ENCODE peak calls at places on chromosomes 4 and X, in ten cellular contexts. One of them, this sample, is unnamed.

GRCh38 chr4:60934896-60935295 is 265.2 kb upstream of the ADGRL3 start:
- DNase-seq in Peyer's patch: no peak
- DNase-seq in astrocyte of the cerebellum: no peak
- DNase-seq in endothelial cell: no peak
- DNase-seq in heart left ventricle: no peak
- DNase-seq in fibroblast of pulmonary artery: no peak
- DNase-seq in cardiac muscle cell: no peak
- DNase-seq in AG10803: no peak
- DNase-seq in fibroblast of the aortic adventitia: no peak
- DNase-seq in dorsolateral prefrontal cortex: no peak
- DNase-seq in this sample: no peak

GRCh38 chr4:101597204-101597603 is 193.3 kb upstream of the BANK1 start:
- DNase-seq in fibroblast of pulmonary artery: no peak
- DNase-seq in fibroblast of the aortic adventitia: no peak
- DNase-seq in astrocyte of the cerebellum: no peak
- DNase-seq in AG10803: no peak
- DNase-seq in dorsolateral prefrontal cortex: no peak
- DNase-seq in heart left ventricle: no peak
- DNase-seq in Peyer's patch: no peak
- DNase-seq in endothelial cell: no peak
- DNase-seq in cardiac muscle cell: no peak
- DNase-seq in this sample: no peak

GRCh38 chr4:147096667-147097604 is 151.3 kb upstream of the TTC29 start:
- DNase-seq in endothelial cell: no peak
- DNase-seq in heart left ventricle: no peak
- DNase-seq in astrocyte of the cerebellum: peak; percentile 54
- DNase-seq in fibroblast of pulmonary artery: peak; percentile 84
- DNase-seq in cardiac muscle cell: peak; percentile 82
- DNase-seq in fibroblast of the aortic adventitia: peak; percentile 80
- DNase-seq in AG10803: peak; percentile 77
- DNase-seq in dorsolateral prefrontal cortex: no peak
- DNase-seq in Peyer's patch: no peak
- DNase-seq in this sample: no peak

GRCh38 chr4:177964061-177964460 is 521.8 kb upstream of the AGA start:
- DNase-seq in fibroblast of pulmonary artery: no peak
- DNase-seq in Peyer's patch: no peak
- DNase-seq in cardiac muscle cell: no peak
- DNase-seq in fibroblast of the aortic adventitia: no peak
- DNase-seq in AG10803: no peak
- DNase-seq in astrocyte of the cerebellum: no peak
- DNase-seq in dorsolateral prefrontal cortex: no peak
- DNase-seq in endothelial cell: no peak
- DNase-seq in heart left ventricle: no peak
- DNase-seq in this sample: no peak

GRCh38 chrX:45449982-45450381 is 249.3 kb upstream of the DIPK2B start:
- DNase-seq in endothelial cell: no peak
- DNase-seq in cardiac muscle cell: peak; percentile 47
- DNase-seq in astrocyte of the cerebellum: peak; percentile 19
- DNase-seq in fibroblast of pulmonary artery: peak; percentile 31
- DNase-seq in heart left ventricle: no peak
- DNase-seq in Peyer's patch: no peak
- DNase-seq in fibroblast of the aortic adventitia: peak; percentile 51
- DNase-seq in dorsolateral prefrontal cortex: no peak
- DNase-seq in AG10803: peak; percentile 40
- DNase-seq in this sample: no peak

GRCh38 chrX:48698306-48698705 is 1.8 kb downstream of the SUV39H1 start:
- DNase-seq in heart left ventricle: no peak
- DNase-seq in AG10803: no peak
- DNase-seq in endothelial cell: no peak
- DNase-seq in Peyer's patch: no peak
- DNase-seq in cardiac muscle cell: no peak
- DNase-seq in fibroblast of pulmonary artery: no peak
- DNase-seq in dorsolateral prefrontal cortex: no peak
- DNase-seq in astrocyte of the cerebellum: no peak
- DNase-seq in fibroblast of the aortic adventitia: no peak
- DNase-seq in this sample: peak; percentile 21

GRCh38 chr4:138090145-138090917 is 151.8 kb downstream of the SLC7A11 start:
- DNase-seq in heart left ventricle: peak; percentile 43
- DNase-seq in Peyer's patch: no peak
- DNase-seq in astrocyte of the cerebellum: peak; percentile 61
- DNase-seq in AG10803: peak; percentile 78
- DNase-seq in fibroblast of pulmonary artery: peak; percentile 89
- DNase-seq in cardiac muscle cell: peak; percentile 88
- DNase-seq in dorsolateral prefrontal cortex: peak; percentile 42
- DNase-seq in fibroblast of the aortic adventitia: peak; percentile 91
- DNase-seq in endothelial cell: peak; percentile 67
- DNase-seq in this sample: no peak

GRCh38 chrX:21963736-21964135 is 23.2 kb downstream of the SMS start:
- DNase-seq in astrocyte of the cerebellum: no peak
- DNase-seq in fibroblast of the aortic adventitia: peak; percentile 63
- DNase-seq in fibroblast of pulmonary artery: peak; percentile 63
- DNase-seq in cardiac muscle cell: peak; percentile 64
- DNase-seq in AG10803: peak; percentile 80
- DNase-seq in endothelial cell: no peak
- DNase-seq in heart left ventricle: no peak
- DNase-seq in dorsolateral prefrontal cortex: no peak
- DNase-seq in Peyer's patch: no peak
- DNase-seq in this sample: no peak

GRCh38 chrX:46573331-46573895 is at the start of gene CHST7:
- DNase-seq in cardiac muscle cell: peak; percentile 79
- DNase-seq in fibroblast of pulmonary artery: peak; percentile 61
- DNase-seq in AG10803: peak; percentile 54
- DNase-seq in endothelial cell: peak; percentile 66
- DNase-seq in Peyer's patch: peak; percentile 61
- DNase-seq in dorsolateral prefrontal cortex: peak; percentile 62
- DNase-seq in astrocyte of the cerebellum: no peak
- DNase-seq in heart left ventricle: peak; percentile 68
- DNase-seq in fibroblast of the aortic adventitia: no peak
- DNase-seq in this sample: peak; percentile 92
- TF ChIP-seq CTCF in cardiac muscle cell: peak; percentile 43
- TF ChIP-seq CTCF in fibroblast of pulmonary artery: peak; percentile 35
- TF ChIP-seq CTCF in AG10803: peak; percentile 40
- TF ChIP-seq CTCF in endothelial cell: no peak
- TF ChIP-seq CTCF in Peyer's patch: no peak
- TF ChIP-seq CTCF in dorsolateral prefrontal cortex: peak; percentile 34
- TF ChIP-seq CTCF in astrocyte of the cerebellum: no peak
- TF ChIP-seq CTCF in heart left ventricle: peak; percentile 13
- TF ChIP-seq CTCF in fibroblast of the aortic adventitia: peak; percentile 16
- TF ChIP-seq CTCF in this sample: peak; percentile 17

DNA sequence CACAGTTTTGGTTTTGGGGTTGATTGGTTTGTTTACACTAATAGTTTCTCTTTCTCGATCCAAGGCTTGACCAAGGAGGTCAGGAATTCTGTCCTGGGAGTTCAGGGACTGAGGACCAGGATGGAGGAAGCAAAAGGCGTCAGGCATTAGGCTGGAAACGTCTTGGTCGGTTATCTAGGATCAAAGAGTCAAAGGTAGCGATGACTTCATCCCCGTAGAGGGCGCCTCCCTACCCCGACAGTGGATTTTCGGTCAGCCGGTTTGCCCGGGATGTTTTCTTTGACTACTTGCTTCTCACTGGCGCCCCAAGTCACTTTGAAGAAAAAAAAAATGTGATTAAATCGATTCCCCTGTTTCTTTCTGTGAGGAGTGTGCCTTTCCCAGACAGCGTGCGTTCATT is 985 bp upstream of the FHDC1 start:
- DNase-seq in fibroblast of pulmonary artery: no peak
- DNase-seq in fibroblast of the aortic adventitia: no peak
- DNase-seq in AG10803: no peak
- DNase-seq in endothelial cell: no peak
- DNase-seq in dorsolateral prefrontal cortex: no peak
- DNase-seq in heart left ventricle: no peak
- DNase-seq in astrocyte of the cerebellum: no peak
- DNase-seq in cardiac muscle cell: no peak
- DNase-seq in Peyer's patch: no peak
- DNase-seq in this sample: no peak
- TF ChIP-seq CTCF in fibroblast of pulmonary artery: no peak
- TF ChIP-seq CTCF in fibroblast of the aortic adventitia: no peak
- TF ChIP-seq CTCF in AG10803: no peak
- TF ChIP-seq CTCF in endothelial cell: no peak
- TF ChIP-seq CTCF in dorsolateral prefrontal cortex: no peak
- TF ChIP-seq CTCF in heart left ventricle: no peak
- TF ChIP-seq CTCF in astrocyte of the cerebellum: peak; percentile 3
- TF ChIP-seq CTCF in cardiac muscle cell: no peak
- TF ChIP-seq CTCF in Peyer's patch: no peak
- TF ChIP-seq CTCF in this sample: no peak

GRCh38 chrX:136487647-136488046 is at the start of gene BRS3:
- DNase-seq in fibroblast of the aortic adventitia: no peak
- DNase-seq in cardiac muscle cell: no peak
- DNase-seq in AG10803: no peak
- DNase-seq in Peyer's patch: no peak
- DNase-seq in heart left ventricle: no peak
- DNase-seq in dorsolateral prefrontal cortex: no peak
- DNase-seq in astrocyte of the cerebellum: no peak
- DNase-seq in fibroblast of pulmonary artery: no peak
- DNase-seq in endothelial cell: no peak
- DNase-seq in this sample: no peak

GRCh38 chrX:136491832-136492231 is 4.1 kb downstream of the BRS3 start:
- DNase-seq in endothelial cell: no peak
- DNase-seq in fibroblast of pulmonary artery: no peak
- DNase-seq in astrocyte of the cerebellum: no peak
- DNase-seq in heart left ventricle: no peak
- DNase-seq in fibroblast of the aortic adventitia: no peak
- DNase-seq in cardiac muscle cell: no peak
- DNase-seq in AG10803: no peak
- DNase-seq in Peyer's patch: no peak
- DNase-seq in dorsolateral prefrontal cortex: no peak
- DNase-seq in this sample: no peak

GRCh38 chrX:136488706-136489105 is 959 bp downstream of the BRS3 start:
- DNase-seq in cardiac muscle cell: no peak
- DNase-seq in astrocyte of the cerebellum: no peak
- DNase-seq in AG10803: no peak
- DNase-seq in heart left ventricle: no peak
- DNase-seq in fibroblast of pulmonary artery: no peak
- DNase-seq in Peyer's patch: no peak
- DNase-seq in endothelial cell: no peak
- DNase-seq in fibroblast of the aortic adventitia: no peak
- DNase-seq in dorsolateral prefrontal cortex: no peak
- DNase-seq in this sample: no peak
- TF ChIP-seq CTCF in cardiac muscle cell: no peak
- TF ChIP-seq CTCF in astrocyte of the cerebellum: no peak
- TF ChIP-seq CTCF in AG10803: no peak
- TF ChIP-seq CTCF in heart left ventricle: no peak
- TF ChIP-seq CTCF in fibroblast of pulmonary artery: no peak
- TF ChIP-seq CTCF in Peyer's patch: no peak
- TF ChIP-seq CTCF in endothelial cell: no peak
- TF ChIP-seq CTCF in fibroblast of the aortic adventitia: no peak
- TF ChIP-seq CTCF in dorsolateral prefrontal cortex: no peak
- TF ChIP-seq CTCF in this sample: no peak

GRCh38 chr4:45442466-45442865 is 681.4 kb downstream of the GABRG1 start:
- DNase-seq in astrocyte of the cerebellum: peak; percentile 11
- DNase-seq in cardiac muscle cell: peak; percentile 33
- DNase-seq in endothelial cell: no peak
- DNase-seq in fibroblast of the aortic adventitia: no peak
- DNase-seq in fibroblast of pulmonary artery: peak; percentile 25
- DNase-seq in Peyer's patch: no peak
- DNase-seq in AG10803: no peak
- DNase-seq in dorsolateral prefrontal cortex: no peak
- DNase-seq in heart left ventricle: no peak
- DNase-seq in this sample: no peak
- TF ChIP-seq CTCF in astrocyte of the cerebellum: peak; percentile 67
- TF ChIP-seq CTCF in cardiac muscle cell: peak; percentile 50
- TF ChIP-seq CTCF in endothelial cell: no peak
- TF ChIP-seq CTCF in fibroblast of the aortic adventitia: no peak
- TF ChIP-seq CTCF in fibroblast of pulmonary artery: peak; percentile 46
- TF ChIP-seq CTCF in Peyer's patch: no peak
- TF ChIP-seq CTCF in AG10803: no peak
- TF ChIP-seq CTCF in dorsolateral prefrontal cortex: peak; percentile 51
- TF ChIP-seq CTCF in heart left ventricle: peak; percentile 35
- TF ChIP-seq CTCF in this sample: no peak

DNA sequence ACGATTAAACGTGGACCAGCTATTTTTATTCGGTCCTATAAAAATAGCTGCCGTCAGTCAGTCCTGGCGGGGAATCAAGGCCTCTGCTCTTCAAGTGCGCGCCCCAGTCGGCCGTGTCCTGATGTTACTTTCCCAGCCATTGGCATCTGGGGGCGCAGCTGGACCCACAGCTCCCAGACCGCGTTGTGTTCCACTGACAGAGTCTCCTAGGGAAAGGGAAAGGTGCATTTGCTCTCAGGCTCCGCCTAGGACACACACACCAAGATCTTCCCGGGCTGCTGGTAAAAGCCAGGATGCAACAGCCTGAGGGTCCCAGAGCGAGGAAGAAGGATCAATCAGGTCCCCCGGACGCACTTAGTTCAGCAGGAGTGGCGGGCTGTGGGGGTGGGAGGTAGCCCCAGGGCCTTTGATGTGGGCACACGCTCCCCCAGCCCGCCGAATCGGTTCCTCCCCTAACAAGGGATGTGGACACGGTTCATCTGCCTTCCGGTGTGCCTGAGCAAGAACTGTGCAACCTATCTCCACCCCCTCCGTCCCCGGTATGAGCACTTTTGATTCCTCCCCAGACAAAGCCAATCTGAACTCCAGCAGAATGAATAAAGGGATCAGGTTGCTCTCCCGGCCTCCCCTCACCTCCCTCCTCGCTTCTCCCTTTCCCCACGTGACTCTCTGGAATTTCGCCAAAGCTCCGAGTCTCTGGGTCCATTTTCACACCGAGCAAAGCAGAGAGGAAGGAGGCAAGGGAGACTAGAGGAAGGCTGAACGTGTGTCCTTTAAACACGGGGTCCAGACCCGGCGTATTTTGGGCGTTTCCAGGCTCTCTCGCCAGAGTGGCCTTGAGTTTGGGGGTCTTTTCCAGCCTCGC is 626 bp upstream of the FRAS1 start:
- DNase-seq in Peyer's patch: peak; percentile 37
- DNase-seq in endothelial cell: peak; percentile 58
- DNase-seq in dorsolateral prefrontal cortex: peak; percentile 56
- DNase-seq in astrocyte of the cerebellum: peak; percentile 67
- DNase-seq in fibroblast of pulmonary artery: peak; percentile 71
- DNase-seq in cardiac muscle cell: peak; percentile 90
- DNase-seq in heart left ventricle: peak; percentile 79
- DNase-seq in fibroblast of the aortic adventitia: peak; percentile 68
- DNase-seq in AG10803: peak; percentile 56
- DNase-seq in this sample: peak; percentile 80
- TF ChIP-seq CTCF in Peyer's patch: no peak
- TF ChIP-seq CTCF in endothelial cell: no peak
- TF ChIP-seq CTCF in dorsolateral prefrontal cortex: no peak
- TF ChIP-seq CTCF in astrocyte of the cerebellum: peak; percentile 22
- TF ChIP-seq CTCF in fibroblast of pulmonary artery: no peak
- TF ChIP-seq CTCF in cardiac muscle cell: peak; percentile 20
- TF ChIP-seq CTCF in heart left ventricle: no peak
- TF ChIP-seq CTCF in fibroblast of the aortic adventitia: no peak
- TF ChIP-seq CTCF in AG10803: peak; percentile 13
- TF ChIP-seq CTCF in this sample: no peak

DNA sequence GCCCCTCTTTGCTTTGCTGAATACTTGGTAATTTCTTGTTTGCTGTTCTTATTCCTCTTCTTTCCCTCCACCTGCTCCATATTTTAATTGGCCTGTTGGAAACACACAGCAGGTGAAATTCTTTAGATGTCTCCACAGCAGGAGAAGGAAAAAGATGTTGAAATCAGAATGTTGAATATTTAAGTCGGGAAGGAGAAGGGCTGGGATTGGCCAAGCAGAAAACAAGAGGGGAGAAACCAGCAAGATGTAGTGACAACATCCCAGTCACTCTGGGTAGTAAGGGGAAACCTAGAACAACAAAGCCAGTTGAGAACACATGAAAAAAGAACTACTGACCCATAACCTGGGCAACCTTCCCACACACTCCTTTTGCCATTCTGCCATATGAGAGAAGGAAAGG is 37.3 kb upstream of the STAG2 start:
- DNase-seq in Peyer's patch: no peak
- DNase-seq in dorsolateral prefrontal cortex: no peak
- DNase-seq in endothelial cell: no peak
- DNase-seq in heart left ventricle: no peak
- DNase-seq in astrocyte of the cerebellum: peak; percentile 31
- DNase-seq in fibroblast of the aortic adventitia: no peak
- DNase-seq in cardiac muscle cell: no peak
- DNase-seq in fibroblast of pulmonary artery: no peak
- DNase-seq in AG10803: no peak
- DNase-seq in this sample: no peak
- TF ChIP-seq CTCF in Peyer's patch: no peak
- TF ChIP-seq CTCF in dorsolateral prefrontal cortex: no peak
- TF ChIP-seq CTCF in endothelial cell: no peak
- TF ChIP-seq CTCF in heart left ventricle: no peak
- TF ChIP-seq CTCF in astrocyte of the cerebellum: no peak
- TF ChIP-seq CTCF in fibroblast of the aortic adventitia: no peak
- TF ChIP-seq CTCF in cardiac muscle cell: no peak
- TF ChIP-seq CTCF in fibroblast of pulmonary artery: no peak
- TF ChIP-seq CTCF in AG10803: no peak
- TF ChIP-seq CTCF in this sample: no peak